ENCODE peak calls at places on chromosomes 1 and 21, in four cellular contexts. V, P, Q and E are unnamed samples. For H3K4me1, the result is how much of the 10 kb centered on the place peaks cover.

GRCh38 chr21:25735895-25736597 is 1.3 kb downstream of the GABPA start:
- DNase-seq in V (peak), P (no peak), Q (peak), E (no peak)

GRCh38 chr1:160261878-160262794 is at the start of gene DCAF8:
- DNase-seq in V (peak), P (peak), Q (peak), E (peak)

GRCh38 chr1:200877839-200878551 is 5.2 kb downstream of the GPR25 start:
- DNase-seq in V (no peak), P (no peak), Q (no peak), E (no peak)

GRCh38 chr1:107820797-107821196 is 144.2 kb downstream of the VAV3 start:
- DNase-seq in V (peak), P (no peak), Q (no peak), E (no peak)

GRCh38 chr1:151815716-151816327 is 10.6 kb upstream of the LINGO4 start:
- DNase-seq in V (no peak), P (no peak), Q (no peak), E (no peak)

GRCh38 chr1:178650950-178651461 is 74.0 kb upstream of the RALGPS2 start:
- DNase-seq in V (no peak), P (no peak), Q (no peak), E (no peak)

GRCh38 chr1:36872858-36873257 is 161.5 kb downstream of the GRIK3 start:
- DNase-seq in V (no peak), P (no peak), Q (no peak), E (no peak)

GRCh38 chr1:2381741-2382620 is 9.4 kb downstream of the MORN1 start:
- DNase-seq in V (no peak), P (peak), Q (peak), E (peak)

GRCh38 chr1:15028117-15028516 is 125.4 kb upstream of the TMEM51 start:
- DNase-seq in V (no peak), P (peak), Q (peak), E (no peak)

GRCh38 chr1:29237906-29238600 is 1.7 kb downstream of the PTPRU start:
- DNase-seq in V (no peak), P (peak), Q (no peak), E (peak)

GRCh38 chr1:187229496-187229895 is 400.7 kb downstream of the PLA2G4A start:
- DNase-seq in V (no peak), P (no peak), Q (no peak), E (no peak)

DNA sequence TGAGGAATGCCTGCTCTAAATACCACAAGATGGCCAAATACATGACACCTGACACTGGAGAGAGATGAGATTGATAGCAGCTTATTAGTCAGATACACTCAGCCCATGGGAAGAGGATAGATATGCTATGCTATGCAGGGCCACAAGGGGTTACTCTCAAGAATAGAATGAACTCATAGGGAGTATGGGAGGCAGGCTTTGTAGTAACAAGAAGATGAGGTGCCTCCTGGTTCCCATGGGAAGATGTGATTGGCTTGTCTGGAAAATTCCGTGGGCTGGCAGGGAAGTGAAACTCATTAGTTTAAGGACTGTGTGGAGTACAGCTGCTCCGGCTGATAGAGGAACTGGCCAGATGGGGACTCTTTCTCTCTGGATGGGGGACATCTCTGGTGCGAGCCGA is 16.5 kb downstream of the CCDC30 start:
- DNase-seq in V (peak), P (no peak), Q (peak), E (no peak)
- TF ChIP-seq CTCF in V (peak), P (no peak), Q (peak), E (no peak)

DNA sequence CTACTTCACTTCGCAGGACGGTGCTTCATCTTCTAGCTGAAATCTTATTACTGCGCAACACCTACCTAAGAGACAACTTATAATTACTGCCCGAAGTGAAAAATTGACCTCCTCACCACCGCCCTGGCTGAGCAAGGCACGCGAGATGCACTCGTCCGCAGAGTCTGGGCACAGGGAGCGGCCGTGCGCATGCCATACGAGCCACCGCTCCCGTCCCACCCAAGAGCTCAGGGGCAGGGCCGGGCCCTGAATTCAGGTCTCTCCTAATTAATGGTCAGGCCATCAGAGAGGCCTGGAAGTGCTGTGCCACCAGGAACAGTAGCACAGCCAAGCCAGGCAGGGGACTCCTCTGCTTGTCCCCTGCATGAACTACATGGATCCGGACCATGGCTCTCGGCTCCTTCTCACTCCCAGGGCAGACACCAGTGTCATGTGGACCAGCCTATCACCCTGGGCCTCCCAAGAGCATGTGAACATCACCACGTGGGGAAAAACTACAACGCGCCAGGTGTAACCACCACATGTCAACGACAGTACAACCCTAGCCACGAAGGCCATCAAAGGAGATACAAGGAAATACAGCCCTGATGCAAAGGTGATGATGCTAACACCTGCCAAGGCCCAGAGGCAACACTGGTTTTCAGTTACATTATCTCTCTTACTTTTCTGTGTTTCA is 11.5 kb downstream of the RIPK4 start:
- DNase-seq in V (no peak), P (no peak), Q (no peak), E (no peak)
- H3K4me1 ChIP-seq in V (half or more), P (under half), Q (under half), E (half or more)

DNA sequence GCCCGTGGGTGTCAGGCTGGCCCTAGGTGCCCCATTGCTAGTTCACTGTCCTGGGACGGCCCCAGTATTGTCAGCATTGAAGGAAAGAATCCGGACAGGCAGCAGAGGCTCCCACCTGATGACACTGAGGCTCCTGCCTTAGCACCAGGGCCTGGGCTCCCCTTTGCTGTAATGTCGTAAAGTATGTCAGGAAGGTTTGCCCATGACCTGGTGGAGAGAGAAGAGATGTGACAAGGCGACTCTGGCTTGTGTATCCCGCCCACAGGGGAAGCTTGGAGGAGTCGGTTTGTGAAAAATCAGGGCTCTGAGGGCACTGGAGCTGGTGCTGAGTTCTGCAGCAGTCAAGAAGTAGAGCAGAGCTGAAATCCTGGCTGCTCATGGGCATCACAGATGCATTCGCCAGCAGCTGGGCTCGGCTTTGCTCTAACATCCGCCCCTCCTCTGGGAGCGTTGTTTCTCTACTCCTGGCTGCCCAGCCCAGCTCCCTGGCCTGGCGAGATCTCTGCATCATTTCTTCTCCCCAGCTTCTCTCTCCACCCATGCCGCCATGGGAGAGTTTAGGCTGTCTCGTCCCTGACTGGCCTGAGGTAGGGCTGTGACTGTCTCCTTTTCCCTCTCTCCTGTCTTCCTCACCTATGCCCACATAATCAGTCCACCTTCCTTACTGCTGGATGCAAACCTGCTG is 74.1 kb downstream of the ADARB1 start:
- DNase-seq in V (no peak), P (no peak), Q (no peak), E (no peak)
- H3K27ac ChIP-seq in V (no peak), P (no peak), Q (no peak), E (no peak)

DNA sequence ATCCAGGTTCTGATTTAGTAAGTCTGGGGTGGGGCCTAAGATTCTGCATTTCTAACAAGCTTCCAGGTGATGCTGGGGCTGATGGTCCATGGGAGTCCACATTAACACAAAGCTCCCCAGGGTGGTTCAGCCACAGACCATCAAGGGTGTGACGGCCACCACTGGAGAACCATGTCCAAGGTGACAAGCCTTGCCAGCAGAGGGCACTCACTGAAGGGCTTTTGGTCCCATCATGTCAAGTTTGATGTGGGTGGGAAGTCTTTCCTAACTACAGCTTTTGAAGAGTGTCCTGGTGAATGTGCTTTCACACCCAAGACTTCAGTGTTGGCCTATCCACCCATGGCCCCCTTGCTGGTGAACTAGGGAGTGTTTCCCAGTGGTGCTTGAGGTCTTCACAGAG is 67.1 kb downstream of the UBE2T start:
- DNase-seq in V (no peak), P (no peak), Q (no peak), E (no peak)
- TF ChIP-seq CTCF in V (peak), P (peak), Q (no peak), E (peak)